ENCODE peak calls at places on chromosomes 1 and 21, in ten cellular contexts. One of them, this sample, is unnamed.

GRCh38 chr1:212528501-212528900 is 80.1 kb upstream of the ATF3 start:
- DNase-seq in tibial nerve: no peak
- DNase-seq in mesenchymal stem cell: no peak
- DNase-seq in WERI-Rb-1: peak; percentile 30
- DNase-seq in astrocyte: no peak
- DNase-seq in pancreas: no peak
- DNase-seq in uterus: no peak
- DNase-seq in breast epithelium: no peak
- DNase-seq in substantia nigra: no peak
- DNase-seq in H9: no peak
- DNase-seq in this sample: no peak

GRCh38 chr1:114082047-114082630 is 71.5 kb downstream of the SYT6 start:
- DNase-seq in pancreas: no peak
- DNase-seq in uterus: no peak
- DNase-seq in breast epithelium: no peak
- DNase-seq in tibial nerve: no peak
- DNase-seq in substantia nigra: no peak
- DNase-seq in H9: no peak
- DNase-seq in astrocyte: no peak
- DNase-seq in WERI-Rb-1: no peak
- DNase-seq in mesenchymal stem cell: no peak
- DNase-seq in this sample: no peak

GRCh38 chr1:77388655-77389054 is 106.8 kb downstream of the AK5 start:
- DNase-seq in astrocyte: peak; percentile 44
- DNase-seq in uterus: no peak
- DNase-seq in substantia nigra: no peak
- DNase-seq in WERI-Rb-1: no peak
- DNase-seq in mesenchymal stem cell: peak; percentile 16
- DNase-seq in H9: no peak
- DNase-seq in pancreas: no peak
- DNase-seq in tibial nerve: no peak
- DNase-seq in breast epithelium: no peak
- DNase-seq in this sample: no peak

GRCh38 chr1:119367332-119368124 is 1.1 kb upstream of the HAO2 start:
- DNase-seq in WERI-Rb-1: no peak
- DNase-seq in pancreas: no peak
- DNase-seq in substantia nigra: no peak
- DNase-seq in H9: no peak
- DNase-seq in tibial nerve: no peak
- DNase-seq in breast epithelium: no peak
- DNase-seq in astrocyte: peak; percentile 23
- DNase-seq in uterus: no peak
- DNase-seq in mesenchymal stem cell: peak; percentile 47
- DNase-seq in this sample: no peak

GRCh38 chr1:109805486-109806180 is 41.9 kb upstream of the EPS8L3 start:
- DNase-seq in mesenchymal stem cell: no peak
- DNase-seq in WERI-Rb-1: no peak
- DNase-seq in pancreas: no peak
- DNase-seq in astrocyte: no peak
- DNase-seq in uterus: peak; percentile 2
- DNase-seq in substantia nigra: no peak
- DNase-seq in tibial nerve: no peak
- DNase-seq in H9: peak; percentile 9
- DNase-seq in breast epithelium: peak; percentile 12
- DNase-seq in this sample: no peak

GRCh38 chr1:53842347-53842746 is 4.3 kb upstream of the NDC1 start:
- DNase-seq in H9: no peak
- DNase-seq in WERI-Rb-1: no peak
- DNase-seq in pancreas: no peak
- DNase-seq in mesenchymal stem cell: no peak
- DNase-seq in tibial nerve: no peak
- DNase-seq in breast epithelium: no peak
- DNase-seq in uterus: no peak
- DNase-seq in substantia nigra: no peak
- DNase-seq in astrocyte: no peak
- DNase-seq in this sample: no peak

GRCh38 chr1:107877092-107877491 is 87.9 kb downstream of the VAV3 start:
- DNase-seq in astrocyte: peak; percentile 53
- DNase-seq in uterus: no peak
- DNase-seq in breast epithelium: no peak
- DNase-seq in substantia nigra: no peak
- DNase-seq in pancreas: no peak
- DNase-seq in H9: no peak
- DNase-seq in WERI-Rb-1: no peak
- DNase-seq in mesenchymal stem cell: peak; percentile 92
- DNase-seq in tibial nerve: no peak
- DNase-seq in this sample: no peak

GRCh38 chr1:109457819-109458218 is 8.5 kb upstream of the SYPL2 start:
- DNase-seq in tibial nerve: no peak
- DNase-seq in WERI-Rb-1: no peak
- DNase-seq in astrocyte: no peak
- DNase-seq in pancreas: no peak
- DNase-seq in uterus: no peak
- DNase-seq in substantia nigra: no peak
- DNase-seq in H9: no peak
- DNase-seq in mesenchymal stem cell: no peak
- DNase-seq in breast epithelium: no peak
- DNase-seq in this sample: no peak

GRCh38 chr1:240308061-240308460 is 216.4 kb downstream of the FMN2 start:
- DNase-seq in uterus: no peak
- DNase-seq in WERI-Rb-1: no peak
- DNase-seq in substantia nigra: no peak
- DNase-seq in tibial nerve: no peak
- DNase-seq in breast epithelium: no peak
- DNase-seq in H9: no peak
- DNase-seq in pancreas: no peak
- DNase-seq in mesenchymal stem cell: no peak
- DNase-seq in astrocyte: no peak
- DNase-seq in this sample: no peak

GRCh38 chr1:240309804-240310203 is 218.1 kb downstream of the FMN2 start:
- DNase-seq in astrocyte: no peak
- DNase-seq in pancreas: no peak
- DNase-seq in breast epithelium: no peak
- DNase-seq in WERI-Rb-1: no peak
- DNase-seq in tibial nerve: no peak
- DNase-seq in H9: no peak
- DNase-seq in uterus: no peak
- DNase-seq in substantia nigra: no peak
- DNase-seq in mesenchymal stem cell: peak; percentile 16
- DNase-seq in this sample: no peak

GRCh38 chr1:240312872-240313271 is 221.2 kb downstream of the FMN2 start:
- DNase-seq in WERI-Rb-1: no peak
- DNase-seq in substantia nigra: no peak
- DNase-seq in tibial nerve: no peak
- DNase-seq in H9: no peak
- DNase-seq in pancreas: no peak
- DNase-seq in uterus: no peak
- DNase-seq in mesenchymal stem cell: peak; percentile 90
- DNase-seq in breast epithelium: no peak
- DNase-seq in astrocyte: peak; percentile 90
- DNase-seq in this sample: no peak

GRCh38 chr1:240306673-240307072 is 215.0 kb downstream of the FMN2 start:
- DNase-seq in astrocyte: peak; percentile 87
- DNase-seq in uterus: no peak
- DNase-seq in mesenchymal stem cell: peak; percentile 62
- DNase-seq in H9: no peak
- DNase-seq in breast epithelium: no peak
- DNase-seq in WERI-Rb-1: no peak
- DNase-seq in pancreas: no peak
- DNase-seq in tibial nerve: no peak
- DNase-seq in substantia nigra: no peak
- DNase-seq in this sample: no peak

DNA sequence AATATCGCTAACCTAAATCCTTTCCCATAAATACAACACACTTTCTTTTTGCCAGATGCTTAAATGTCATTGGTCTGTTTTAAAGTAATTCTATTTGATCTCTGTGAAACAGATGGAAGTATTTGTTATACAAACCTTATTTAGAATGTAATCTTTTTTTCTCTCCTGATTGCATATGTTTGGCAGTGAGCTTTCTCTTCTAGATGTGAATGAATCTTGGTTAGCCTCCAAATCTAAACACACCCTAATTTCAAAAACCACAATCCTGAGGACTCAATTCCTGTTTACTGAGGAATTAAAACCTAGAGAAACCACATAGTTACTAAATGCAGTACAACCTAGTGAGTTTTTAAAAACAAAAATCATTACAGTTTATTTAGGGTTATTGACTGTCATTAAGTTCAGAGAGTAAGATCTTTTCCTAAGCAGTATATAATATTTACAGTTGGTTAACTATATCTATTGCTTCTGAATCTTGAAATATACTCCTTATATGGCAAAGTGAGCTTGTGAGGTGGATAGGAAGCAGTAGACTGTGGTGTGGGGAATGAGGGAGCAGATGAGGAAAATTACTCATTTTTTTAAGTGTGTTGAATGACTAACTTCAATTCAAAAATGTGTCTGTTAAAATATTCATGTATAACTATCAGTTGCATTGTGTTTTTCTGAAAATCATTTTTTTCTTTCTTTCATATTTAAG is 218.7 kb downstream of the FMN2 start:
- DNase-seq in WERI-Rb-1: no peak
- DNase-seq in substantia nigra: no peak
- DNase-seq in astrocyte: peak; percentile 86
- DNase-seq in tibial nerve: no peak
- DNase-seq in H9: no peak
- DNase-seq in mesenchymal stem cell: peak; percentile 79
- DNase-seq in breast epithelium: no peak
- DNase-seq in pancreas: no peak
- DNase-seq in uterus: no peak
- DNase-seq in this sample: no peak
- H3K27ac ChIP-seq in WERI-Rb-1: no peak overlapping the region
- H3K27ac ChIP-seq in substantia nigra: no peak overlapping the region
- H3K27ac ChIP-seq in astrocyte: no peak overlapping the region
- H3K27ac ChIP-seq in tibial nerve: no peak overlapping the region
- H3K27ac ChIP-seq in H9: no peak overlapping the region
- H3K27ac ChIP-seq in mesenchymal stem cell: peak overlapping the region; percentile 77
- H3K27ac ChIP-seq in breast epithelium: no peak overlapping the region
- H3K27ac ChIP-seq in pancreas: no peak overlapping the region
- H3K27ac ChIP-seq in uterus: no peak overlapping the region
- H3K27ac ChIP-seq in this sample: no peak overlapping the region

DNA sequence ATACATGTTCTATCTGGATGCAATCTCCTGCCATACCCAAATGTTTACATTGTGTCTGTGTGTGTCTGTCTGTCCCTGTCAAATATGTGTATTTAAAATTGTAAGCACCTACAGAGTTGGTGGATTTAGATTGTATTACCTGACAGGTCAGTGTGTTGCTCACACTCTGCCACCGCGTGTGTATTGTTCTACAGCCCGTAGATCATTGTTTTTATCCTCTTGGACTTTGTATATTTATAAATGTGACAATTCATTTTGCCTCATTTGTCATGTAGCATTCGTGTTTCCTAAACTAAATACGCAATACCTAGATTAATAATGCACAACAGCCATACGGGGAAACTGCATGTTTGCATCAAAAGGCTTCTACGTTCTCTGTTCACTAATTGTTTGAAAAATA is 634 bp downstream of the ALG14 start:
- DNase-seq in WERI-Rb-1: no peak
- DNase-seq in astrocyte: no peak
- DNase-seq in mesenchymal stem cell: no peak
- DNase-seq in breast epithelium: no peak
- DNase-seq in H9: no peak
- DNase-seq in uterus: no peak
- DNase-seq in tibial nerve: no peak
- DNase-seq in pancreas: no peak
- DNase-seq in substantia nigra: no peak
- DNase-seq in this sample: no peak
- H3K27ac ChIP-seq in WERI-Rb-1: peak overlapping the region; percentile 95
- H3K27ac ChIP-seq in astrocyte: peak overlapping the region; percentile 87
- H3K27ac ChIP-seq in mesenchymal stem cell: no peak overlapping the region
- H3K27ac ChIP-seq in breast epithelium: peak overlapping the region; percentile 93
- H3K27ac ChIP-seq in H9: no peak overlapping the region
- H3K27ac ChIP-seq in uterus: peak overlapping the region; percentile 95
- H3K27ac ChIP-seq in tibial nerve: peak overlapping the region; percentile 96
- H3K27ac ChIP-seq in pancreas: peak overlapping the region; percentile 81
- H3K27ac ChIP-seq in substantia nigra: peak overlapping the region; percentile 98
- H3K27ac ChIP-seq in this sample: peak overlapping the region; percentile 83

DNA sequence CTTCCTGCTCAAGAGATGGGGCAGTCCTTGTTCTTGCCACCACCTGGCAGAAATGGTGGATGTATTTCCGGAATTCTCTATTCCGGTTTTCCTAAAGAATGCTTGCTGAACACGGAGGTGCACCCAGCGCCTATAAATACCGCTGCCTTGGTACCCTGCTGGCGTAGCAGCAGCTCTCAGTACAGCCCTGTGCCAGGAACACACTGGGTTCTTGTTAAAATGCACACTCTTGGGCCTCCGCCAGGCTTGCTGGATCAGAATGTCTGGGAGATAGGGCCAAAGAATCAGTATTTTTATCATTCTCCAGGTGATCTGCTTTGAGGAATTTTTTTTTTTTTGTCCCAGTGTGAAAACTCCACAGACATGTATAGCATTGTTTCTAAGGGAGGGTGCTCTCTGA is 54.2 kb downstream of the IGSF5 start:
- DNase-seq in H9: no peak
- DNase-seq in substantia nigra: no peak
- DNase-seq in uterus: no peak
- DNase-seq in WERI-Rb-1: no peak
- DNase-seq in tibial nerve: no peak
- DNase-seq in pancreas: peak; percentile 22
- DNase-seq in mesenchymal stem cell: no peak
- DNase-seq in astrocyte: no peak
- DNase-seq in breast epithelium: no peak
- DNase-seq in this sample: no peak
- H3K27ac ChIP-seq in H9: no peak overlapping the region
- H3K27ac ChIP-seq in substantia nigra: no peak overlapping the region
- H3K27ac ChIP-seq in uterus: no peak overlapping the region
- H3K27ac ChIP-seq in WERI-Rb-1: no peak overlapping the region
- H3K27ac ChIP-seq in tibial nerve: no peak overlapping the region
- H3K27ac ChIP-seq in pancreas: no peak overlapping the region
- H3K27ac ChIP-seq in mesenchymal stem cell: no peak overlapping the region
- H3K27ac ChIP-seq in astrocyte: no peak overlapping the region
- H3K27ac ChIP-seq in breast epithelium: no peak overlapping the region
- H3K27ac ChIP-seq in this sample: no peak overlapping the region

GRCh38 chr21:31872452-31873274 is at the start of gene HUNK:
- DNase-seq in astrocyte: peak; percentile 22
- DNase-seq in substantia nigra: no peak
- DNase-seq in uterus: peak; percentile 34
- DNase-seq in WERI-Rb-1: peak; percentile 98
- DNase-seq in mesenchymal stem cell: peak; percentile 38
- DNase-seq in pancreas: peak; percentile 88
- DNase-seq in breast epithelium: no peak
- DNase-seq in tibial nerve: no peak
- DNase-seq in H9: peak; percentile 62
- DNase-seq in this sample: no peak

GRCh38 chr21:31875424-31876097 is 2.7 kb downstream of the HUNK start:
- DNase-seq in uterus: no peak
- DNase-seq in breast epithelium: no peak
- DNase-seq in pancreas: no peak
- DNase-seq in tibial nerve: no peak
- DNase-seq in H9: no peak
- DNase-seq in astrocyte: no peak
- DNase-seq in WERI-Rb-1: no peak
- DNase-seq in substantia nigra: no peak
- DNase-seq in mesenchymal stem cell: no peak
- DNase-seq in this sample: no peak

GRCh38 chr21:31874817-31875216 is 2.0 kb downstream of the HUNK start:
- DNase-seq in pancreas: peak; percentile 88
- DNase-seq in breast epithelium: no peak
- DNase-seq in uterus: peak; percentile 19
- DNase-seq in mesenchymal stem cell: no peak
- DNase-seq in H9: peak; percentile 69
- DNase-seq in tibial nerve: no peak
- DNase-seq in substantia nigra: no peak
- DNase-seq in astrocyte: no peak
- DNase-seq in WERI-Rb-1: peak; percentile 50
- DNase-seq in this sample: no peak

GRCh38 chr21:31873275-31873695 is 465 bp downstream of the HUNK start:
- DNase-seq in substantia nigra: no peak
- DNase-seq in H9: peak; percentile 39
- DNase-seq in breast epithelium: no peak
- DNase-seq in uterus: no peak
- DNase-seq in tibial nerve: no peak
- DNase-seq in astrocyte: no peak
- DNase-seq in mesenchymal stem cell: no peak
- DNase-seq in WERI-Rb-1: peak; percentile 49
- DNase-seq in pancreas: peak; percentile 83
- DNase-seq in this sample: no peak

DNA sequence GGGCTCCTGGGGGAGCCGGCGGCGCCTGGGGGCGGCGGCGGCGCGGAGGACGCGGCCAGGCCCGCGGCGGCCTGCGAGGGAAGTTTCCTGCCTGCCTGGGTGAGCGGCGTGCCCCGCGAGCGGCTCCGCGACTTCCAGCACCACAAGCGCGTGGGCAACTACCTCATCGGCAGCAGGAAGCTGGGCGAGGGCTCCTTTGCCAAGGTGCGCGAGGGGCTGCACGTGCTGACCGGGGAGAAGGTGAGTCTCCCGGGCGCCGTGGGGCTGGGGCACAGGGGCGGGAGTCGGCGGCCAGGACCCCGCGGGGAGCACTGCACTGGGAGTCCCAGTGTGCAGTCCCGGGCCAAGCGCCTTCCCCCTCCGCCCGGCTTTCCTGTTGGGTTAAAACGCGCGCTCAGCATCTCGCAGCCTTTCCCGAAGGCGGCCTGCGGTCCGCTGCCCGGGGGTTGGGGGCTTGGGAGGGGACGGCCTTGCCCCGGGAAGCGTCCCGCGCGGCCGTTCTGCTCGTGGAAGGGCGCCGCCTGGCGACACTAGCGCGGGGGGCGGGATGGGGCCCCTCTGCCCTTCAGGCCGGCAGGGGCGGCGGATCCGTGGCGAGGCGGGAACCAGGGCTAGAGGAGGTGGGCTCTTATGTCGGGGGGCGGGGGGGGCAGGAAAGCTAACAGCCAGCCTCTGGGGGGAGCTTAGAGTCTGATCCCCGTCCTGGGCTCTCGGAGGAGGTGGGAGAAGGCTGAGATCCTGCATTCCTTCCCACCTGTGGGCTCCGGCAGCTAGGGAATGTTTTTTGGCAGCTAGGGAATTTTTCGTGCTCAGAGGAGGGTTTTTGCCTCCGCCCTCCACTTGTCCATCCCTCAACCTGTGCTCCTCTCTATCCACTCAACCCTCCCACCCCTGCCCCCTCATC is 1.1 kb downstream of the HUNK start:
- DNase-seq in substantia nigra: no peak
- DNase-seq in uterus: peak; percentile 53
- DNase-seq in tibial nerve: no peak
- DNase-seq in astrocyte: peak; percentile 12
- DNase-seq in WERI-Rb-1: peak; percentile 85
- DNase-seq in mesenchymal stem cell: peak; percentile 28
- DNase-seq in breast epithelium: no peak
- DNase-seq in H9: peak; percentile 60
- DNase-seq in pancreas: peak; percentile 90
- DNase-seq in this sample: no peak
- H3K27ac ChIP-seq in substantia nigra: no peak overlapping the region
- H3K27ac ChIP-seq in uterus: peak overlapping the region; percentile 63
- H3K27ac ChIP-seq in tibial nerve: no peak overlapping the region
- H3K27ac ChIP-seq in astrocyte: no peak overlapping the region
- H3K27ac ChIP-seq in WERI-Rb-1: peak overlapping the region; percentile 92
- H3K27ac ChIP-seq in mesenchymal stem cell: no peak overlapping the region
- H3K27ac ChIP-seq in breast epithelium: peak overlapping the region; percentile 76
- H3K27ac ChIP-seq in H9: no peak overlapping the region
- H3K27ac ChIP-seq in pancreas: peak overlapping the region; percentile 67
- H3K27ac ChIP-seq in this sample: no peak overlapping the region